ENCODE peak calls at places on chromosomes 12 and 14, in seven cellular contexts. One of them, this sample, is unnamed.

GRCh38 chr12:111309584-111309983 is 59.3 kb downstream of the PHETA1 start:
- DNase-seq in HCT116: no peak
- DNase-seq in tibial artery: no peak
- DNase-seq in RWPE2: no peak
- DNase-seq in aorta: no peak
- DNase-seq in tibial nerve: no peak
- DNase-seq in A549: no peak
- DNase-seq in this sample: no peak

GRCh38 chr12:53123578-53124351 is 20.5 kb downstream of the SOAT2 start:
- DNase-seq in RWPE2: no peak
- DNase-seq in tibial nerve: no peak
- DNase-seq in HCT116: no peak
- DNase-seq in aorta: no peak
- DNase-seq in A549: no peak
- DNase-seq in tibial artery: no peak
- DNase-seq in this sample: no peak

GRCh38 chr12:124207617-124208016 is 87.3 kb upstream of the RFLNA start:
- DNase-seq in HCT116: no peak
- DNase-seq in tibial artery: no peak
- DNase-seq in RWPE2: no peak
- DNase-seq in aorta: no peak
- DNase-seq in A549: no peak
- DNase-seq in tibial nerve: no peak
- DNase-seq in this sample: no peak

GRCh38 chr14:61531741-61532505 is 163.4 kb upstream of the HIF1A start:
- DNase-seq in aorta: no peak
- DNase-seq in A549: no peak
- DNase-seq in tibial nerve: no peak
- DNase-seq in tibial artery: no peak
- DNase-seq in HCT116: no peak
- DNase-seq in RWPE2: no peak
- DNase-seq in this sample: no peak

GRCh38 chr12:63967358-63967757 is 122.9 kb downstream of the SRGAP1 start:
- DNase-seq in HCT116: peak
- DNase-seq in RWPE2: no peak
- DNase-seq in aorta: no peak
- DNase-seq in tibial nerve: no peak
- DNase-seq in tibial artery: no peak
- DNase-seq in A549: no peak
- DNase-seq in this sample: no peak

GRCh38 chr12:95532851-95533250 is 18.4 kb downstream of the USP44 start:
- DNase-seq in aorta: no peak
- DNase-seq in tibial artery: no peak
- DNase-seq in A549: no peak
- DNase-seq in RWPE2: no peak
- DNase-seq in HCT116: no peak
- DNase-seq in tibial nerve: no peak
- DNase-seq in this sample: no peak

GRCh38 chr12:70258605-70259403 is 15.6 kb downstream of the CNOT2 start:
- DNase-seq in A549: no peak
- DNase-seq in RWPE2: no peak
- DNase-seq in HCT116: no peak
- DNase-seq in tibial nerve: no peak
- DNase-seq in aorta: no peak
- DNase-seq in tibial artery: no peak
- DNase-seq in this sample: no peak

GRCh38 chr12:68321140-68321539 is 11.0 kb downstream of the MDM1 start:
- DNase-seq in tibial artery: no peak
- DNase-seq in A549: no peak
- DNase-seq in RWPE2: no peak
- DNase-seq in tibial nerve: no peak
- DNase-seq in aorta: no peak
- DNase-seq in HCT116: no peak
- DNase-seq in this sample: no peak

GRCh38 chr12:38253778-38254177 is 62.8 kb upstream of the ALG10B start:
- DNase-seq in tibial nerve: no peak
- DNase-seq in RWPE2: no peak
- DNase-seq in tibial artery: no peak
- DNase-seq in aorta: no peak
- DNase-seq in A549: no peak
- DNase-seq in HCT116: no peak
- DNase-seq in this sample: no peak

GRCh38 chr14:105131241-105131640 is 37.3 kb downstream of the JAG2 start:
- DNase-seq in RWPE2: no peak
- DNase-seq in A549: no peak
- DNase-seq in HCT116: no peak
- DNase-seq in aorta: no peak
- DNase-seq in tibial nerve: no peak
- DNase-seq in tibial artery: no peak
- DNase-seq in this sample: no peak

GRCh38 chr14:36663404-36664321 is 2.0 kb downstream of the PAX9 start:
- DNase-seq in aorta: no peak
- DNase-seq in A549: no peak
- DNase-seq in tibial nerve: no peak
- DNase-seq in HCT116: no peak
- DNase-seq in tibial artery: no peak
- DNase-seq in RWPE2: no peak
- DNase-seq in this sample: no peak

GRCh38 chr14:104116544-104117340 is 21.6 kb upstream of the KIF26A start:
- DNase-seq in tibial artery: no peak
- DNase-seq in A549: no peak
- DNase-seq in aorta: peak
- DNase-seq in HCT116: peak
- DNase-seq in tibial nerve: no peak
- DNase-seq in RWPE2: peak
- DNase-seq in this sample: no peak
- H3K4me3 ChIP-seq in tibial artery: peak
- H3K4me3 ChIP-seq in A549: peak
- H3K4me3 ChIP-seq in aorta: peak
- H3K4me3 ChIP-seq in HCT116: peak
- H3K4me3 ChIP-seq in tibial nerve: no peak
- H3K4me3 ChIP-seq in RWPE2: peak
- H3K4me3 ChIP-seq in this sample: peak

DNA sequence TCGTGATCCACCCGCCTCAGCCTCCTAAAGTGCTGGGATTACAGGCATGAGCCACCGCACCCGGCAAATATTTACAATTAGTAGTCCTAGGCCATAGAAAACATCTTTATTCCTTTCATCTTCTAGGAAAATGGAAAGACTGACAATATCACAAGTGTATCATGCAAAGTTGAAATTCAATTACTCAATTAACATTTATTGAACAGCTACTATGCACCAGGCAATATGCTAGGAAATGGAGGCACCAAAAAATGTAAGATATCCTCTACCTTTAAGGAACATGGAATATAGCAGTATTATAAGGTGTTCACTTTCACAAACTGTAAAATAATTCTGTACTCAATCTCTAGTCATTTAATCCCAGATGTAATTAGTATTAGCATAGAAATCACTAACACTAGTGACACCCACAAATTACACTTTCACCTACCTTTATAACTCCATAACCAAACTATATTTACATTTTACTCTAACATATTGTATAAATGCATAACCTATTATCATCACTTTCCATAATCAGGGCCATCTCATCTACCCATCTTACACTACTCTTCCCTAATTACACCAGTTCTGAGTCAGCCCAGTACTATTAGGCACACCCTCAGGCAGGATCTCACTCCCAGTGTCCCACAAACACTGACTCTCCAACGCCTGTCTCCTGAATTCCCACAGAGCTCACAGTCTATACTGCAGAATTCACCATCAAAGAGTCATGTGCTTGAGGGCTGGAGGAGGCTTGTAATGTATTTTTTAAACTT is 10.4 kb downstream of the CORO1C start:
- DNase-seq in tibial artery: no peak
- DNase-seq in RWPE2: no peak
- DNase-seq in aorta: no peak
- DNase-seq in tibial nerve: no peak
- DNase-seq in A549: no peak
- DNase-seq in HCT116: no peak
- DNase-seq in this sample: no peak
- H3K27ac ChIP-seq in tibial artery: peak
- H3K27ac ChIP-seq in RWPE2: peak
- H3K27ac ChIP-seq in aorta: no peak
- H3K27ac ChIP-seq in tibial nerve: no peak
- H3K27ac ChIP-seq in A549: peak
- H3K27ac ChIP-seq in HCT116: no peak
- H3K27ac ChIP-seq in this sample: no peak

DNA sequence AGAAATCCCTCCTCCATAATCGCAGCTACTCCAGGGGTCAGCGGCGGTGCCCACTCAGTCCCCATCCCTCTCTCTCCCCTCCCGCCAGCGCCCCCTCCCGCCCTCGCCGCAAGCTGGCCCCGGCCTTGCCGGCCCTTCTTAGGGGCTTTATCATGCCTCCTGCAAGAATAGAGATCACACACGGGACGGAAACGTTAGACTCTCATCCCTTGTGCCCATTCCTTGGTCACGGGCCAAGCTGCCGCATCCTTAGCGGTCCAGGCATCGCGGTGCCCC is 681 bp upstream of the COX14 start:
- DNase-seq in HCT116: no peak
- DNase-seq in tibial artery: no peak
- DNase-seq in tibial nerve: no peak
- DNase-seq in aorta: no peak
- DNase-seq in RWPE2: no peak
- DNase-seq in A549: no peak
- DNase-seq in this sample: no peak
- H3K4me3 ChIP-seq in HCT116: peak
- H3K4me3 ChIP-seq in tibial artery: peak
- H3K4me3 ChIP-seq in tibial nerve: peak
- H3K4me3 ChIP-seq in aorta: no peak
- H3K4me3 ChIP-seq in RWPE2: no peak
- H3K4me3 ChIP-seq in A549: no peak
- H3K4me3 ChIP-seq in this sample: peak

DNA sequence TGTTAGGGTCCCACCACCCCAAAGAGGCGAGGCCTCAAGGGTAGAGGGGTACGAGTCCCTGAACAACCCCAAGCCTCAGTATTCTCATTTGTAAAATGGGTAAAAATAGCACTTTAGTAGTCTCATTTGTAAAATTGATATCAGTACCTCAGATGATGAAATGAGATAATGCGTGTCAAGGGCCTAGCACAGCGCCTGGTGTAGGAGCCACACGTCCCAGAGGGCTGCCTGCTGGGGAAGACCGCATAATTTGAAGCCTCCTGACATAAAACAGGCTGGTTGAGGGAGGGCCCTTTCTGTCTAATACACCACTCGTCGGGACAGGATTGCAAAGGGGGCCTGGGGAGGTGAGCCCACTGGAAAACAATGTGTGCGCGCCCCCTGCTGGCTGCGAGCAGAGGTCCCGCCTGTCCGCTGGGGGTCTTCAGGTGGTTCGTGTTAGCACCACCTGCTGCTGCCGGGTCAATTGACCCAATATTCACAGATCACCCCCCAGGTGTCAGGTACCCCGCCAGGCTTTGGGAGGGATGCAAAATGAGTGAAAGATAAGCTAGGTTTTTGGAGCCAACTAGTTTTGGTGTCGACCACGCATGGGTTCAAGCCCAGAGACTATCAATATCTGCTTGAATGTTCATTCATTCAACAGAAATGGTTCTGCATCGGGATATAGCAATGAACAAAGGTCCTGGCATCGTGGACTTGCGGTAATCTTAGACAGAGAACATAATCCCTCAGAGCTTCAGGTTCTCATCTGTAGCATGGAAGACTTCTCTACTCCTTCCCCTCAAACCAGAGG is 24.7 kb upstream of the IRF2BPL start:
- DNase-seq in RWPE2: no peak
- DNase-seq in tibial nerve: peak
- DNase-seq in HCT116: no peak
- DNase-seq in aorta: peak
- DNase-seq in tibial artery: peak
- DNase-seq in A549: peak
- DNase-seq in this sample: peak
- H3K27ac ChIP-seq in RWPE2: peak
- H3K27ac ChIP-seq in tibial nerve: no peak
- H3K27ac ChIP-seq in HCT116: peak
- H3K27ac ChIP-seq in aorta: no peak
- H3K27ac ChIP-seq in tibial artery: peak
- H3K27ac ChIP-seq in A549: peak
- H3K27ac ChIP-seq in this sample: no peak

DNA sequence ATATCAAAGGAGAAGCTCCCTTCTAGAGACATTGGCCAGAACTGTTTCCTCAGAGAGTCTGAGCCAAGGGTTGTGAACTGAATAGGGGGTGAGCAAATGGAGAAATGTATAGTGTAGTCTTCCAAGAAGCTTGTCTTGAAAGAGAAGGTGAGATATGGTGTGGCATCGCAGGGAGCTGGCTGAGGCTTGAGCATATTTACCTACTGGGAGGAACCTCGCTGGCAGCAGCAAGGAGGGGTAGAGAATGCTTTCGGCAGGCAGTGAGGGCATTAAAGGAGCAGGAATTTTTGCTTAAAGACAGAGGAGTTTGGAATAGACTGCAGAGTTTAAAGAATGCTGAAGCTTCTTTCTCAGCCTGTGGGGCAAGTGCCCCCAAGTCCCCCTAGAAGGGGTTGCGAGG is 59.3 kb upstream of the PRMT8 start:
- DNase-seq in tibial nerve: no peak
- DNase-seq in RWPE2: no peak
- DNase-seq in aorta: no peak
- DNase-seq in A549: no peak
- DNase-seq in tibial artery: no peak
- DNase-seq in HCT116: no peak
- DNase-seq in this sample: no peak
- H3K4me3 ChIP-seq in tibial nerve: no peak
- H3K4me3 ChIP-seq in RWPE2: no peak
- H3K4me3 ChIP-seq in aorta: no peak
- H3K4me3 ChIP-seq in A549: no peak
- H3K4me3 ChIP-seq in tibial artery: no peak
- H3K4me3 ChIP-seq in HCT116: no peak
- H3K4me3 ChIP-seq in this sample: no peak

GRCh38 chr12:1517007-1517406 is 77.4 kb downstream of the FBXL14 start:
- DNase-seq in aorta: no peak
- DNase-seq in A549: peak
- DNase-seq in tibial nerve: no peak
- DNase-seq in RWPE2: peak
- DNase-seq in tibial artery: no peak
- DNase-seq in HCT116: no peak
- DNase-seq in this sample: no peak
- H3K27ac ChIP-seq in aorta: no peak
- H3K27ac ChIP-seq in A549: no peak
- H3K27ac ChIP-seq in tibial nerve: no peak
- H3K27ac ChIP-seq in RWPE2: peak
- H3K27ac ChIP-seq in tibial artery: no peak
- H3K27ac ChIP-seq in HCT116: no peak
- H3K27ac ChIP-seq in this sample: no peak